ENCODE peak calls at places on chromosomes 6 and 20, in nine cellular contexts. T is fibroblast of lung; O is RKO; I is stimulated activated CD4-positive, alpha-beta T cell treated with anti-CD3 and anti-CD28 coated beads, Interleukin-15, amount 100 ng/mL, for 1 hour; X is NCI-H460; G is DMS153; W is ascending aorta; S is AG20443; A is body of pancreas. Y is an unnamed sample.

GRCh38 chr6:169289671-169290408 is 36.2 kb upstream of the THBS2 start:
- DNase-seq in T (peak), O (no peak), W (no peak), X (no peak), A (no peak), G (no peak), I (no peak), S (peak), Y (no peak)

GRCh38 chr20:21376631-21377030 is 20.7 kb downstream of the NKX2-4 start:
- DNase-seq in G (no peak), W (no peak), X (no peak), T (no peak), O (no peak), S (no peak), I (no peak), A (no peak), Y (no peak)

GRCh38 chr20:24611360-24612140 is 142.1 kb downstream of the SYNDIG1 start:
- DNase-seq in T (no peak), A (no peak), W (no peak), X (no peak), G (no peak), S (no peak), I (no peak), O (no peak), Y (no peak)

GRCh38 chr20:35005463-35005961 is 49.8 kb downstream of the MYH7B start:
- DNase-seq in W (no peak), T (no peak), I (no peak), A (no peak), O (no peak), X (no peak), G (no peak), S (no peak), Y (no peak)

GRCh38 chr20:51625105-51625504 is 82.6 kb upstream of the NFATC2 start:
- DNase-seq in G (no peak), X (no peak), W (no peak), O (no peak), I (no peak), A (no peak), T (no peak), S (no peak), Y (no peak)

GRCh38 chr6:140909156-140909555 is 1223.6 kb upstream of the GJE1 start:
- DNase-seq in A (no peak), O (no peak), T (peak), W (no peak), G (no peak), X (no peak), I (no peak), S (peak), Y (no peak)

GRCh38 chr6:152952045-152952444 is 30.8 kb downstream of the FBXO5 start:
- DNase-seq in O (peak), W (no peak), T (peak), A (no peak), S (peak), G (no peak), I (no peak), X (no peak), Y (no peak)

GRCh38 chr6:168864541-168865495 is 388.8 kb downstream of the THBS2 start:
- DNase-seq in X (no peak), I (no peak), S (no peak), A (no peak), W (no peak), T (no peak), G (no peak), O (no peak), Y (no peak)

GRCh38 chr6:42963855-42964605 is 3.5 kb downstream of the GNMT start:
- DNase-seq in X (no peak), I (no peak), A (peak), G (no peak), W (no peak), S (peak), O (no peak), T (peak), Y (no peak)

GRCh38 chr20:33111306-33111705 is 31.9 kb downstream of the BPIFB4 start:
- DNase-seq in X (no peak), O (no peak), I (no peak), W (no peak), S (no peak), A (no peak), G (no peak), T (no peak), Y (no peak)

GRCh38 chr6:3299221-3299620 is 40.5 kb downstream of the PSMG4 start:
- DNase-seq in O (no peak), T (no peak), G (no peak), I (no peak), A (no peak), X (no peak), W (no peak), S (no peak), Y (no peak)

GRCh38 chr20:7352165-7352564 is 584.7 kb downstream of the BMP2 start:
- DNase-seq in S (no peak), A (no peak), T (no peak), X (no peak), W (no peak), G (no peak), I (no peak), O (no peak), Y (no peak)

GRCh38 chr6:111691345-111692225 is 85.9 kb upstream of the TRAF3IP2 start:
- DNase-seq in G (no peak), T (peak), O (no peak), I (no peak), A (no peak), W (no peak), S (no peak), X (no peak), Y (no peak)

GRCh38 chr6:139230421-139230840 is 61.4 kb downstream of the TXLNB start:
- DNase-seq in S (peak), T (peak), I (no peak), X (no peak), G (peak), A (no peak), W (no peak), O (no peak), Y (no peak)

GRCh38 chr6:131136021-131136847 is 967 bp downstream of the AKAP7 start:
- DNase-seq in I (no peak), A (peak), W (no peak), O (peak), T (peak), S (peak), G (no peak), X (peak), Y (no peak)

GRCh38 chr6:7073082-7073783 is 34.5 kb upstream of the RREB1 start:
- DNase-seq in T (no peak), A (no peak), S (no peak), W (no peak), X (no peak), I (no peak), G (no peak), O (no peak), Y (no peak)

GRCh38 chr6:133632906-133633305 is 256.0 kb upstream of the TCF21 start:
- DNase-seq in G (no peak), S (no peak), A (no peak), W (no peak), T (no peak), O (no peak), I (no peak), X (no peak), Y (no peak)

Y was measured in effector memory CD8-positive, alpha-beta T cell.